ENCODE peak calls at places on chromosomes 12 and 14, in four cellular contexts. I is heart left ventricle; U is CD4-positive, alpha-beta memory T cell; W is neuronal stem cell. B is an unnamed sample.

GRCh38 chr12:97404093-97404492 is 58.5 kb upstream of the RMST start:
- DNase-seq in I (no peak), U (no peak), W (no peak), B (no peak)

GRCh38 chr12:111339306-111339938 is 29.5 kb downstream of the PHETA1 start:
- DNase-seq in I (no peak), W (no peak), U (no peak), B (no peak)

GRCh38 chr14:56787530-56787929 is 22.7 kb downstream of the OTX2 start:
- DNase-seq in U (no peak), I (no peak), W (no peak), B (no peak)

GRCh38 chr14:104268725-104269436 is 130.5 kb downstream of the KIF26A start:
- DNase-seq in U (no peak), W (no peak), I (peak), B (no peak)

GRCh38 chr14:87944987-87945604 is 47.9 kb downstream of the GALC start:
- DNase-seq in U (peak), W (peak), I (no peak), B (peak)

GRCh38 chr14:42214981-42215491 is 608.4 kb downstream of the LRFN5 start:
- DNase-seq in I (no peak), W (peak), U (no peak), B (peak)

GRCh38 chr12:43434614-43435013 is 117.4 kb downstream of the ADAMTS20 start:
- DNase-seq in U (no peak), I (no peak), W (no peak), B (no peak)

GRCh38 chr14:52458721-52459085 is 93.6 kb downstream of the TXNDC16 start:
- DNase-seq in U (no peak), I (no peak), W (no peak), B (no peak)

GRCh38 chr14:69592923-69593677 is 18.3 kb upstream of the SUSD6 start:
- DNase-seq in I (no peak), W (no peak), U (no peak), B (peak)

GRCh38 chr14:22973217-22974032 is 8.9 kb downstream of the AJUBA start:
- DNase-seq in U (peak), I (peak), W (peak), B (peak)

GRCh38 chr12:18522806-18523205 is 215.0 kb downstream of the PLCZ1 start:
- DNase-seq in W (no peak), U (no peak), I (no peak), B (no peak)

GRCh38 chr12:117343296-117343695 is 18.1 kb downstream of the NOS1 start:
- DNase-seq in W (no peak), U (no peak), I (no peak), B (no peak)

GRCh38 chr14:92926180-92926845 is 3.4 kb downstream of the CHGA start:
- DNase-seq in W (no peak), I (no peak), U (no peak), B (peak)

GRCh38 chr12:68855111-68855510 is 47.1 kb downstream of the MDM2 start:
- DNase-seq in I (no peak), W (no peak), U (no peak), B (no peak)

GRCh38 chr14:24678801-24679247 is 44.8 kb upstream of the GZMB start:
- DNase-seq in U (peak), I (peak), W (peak), B (peak)

GRCh38 chr14:105480807-105481801 is 5.6 kb upstream of the CRIP1 start:
- DNase-seq in U (peak), I (peak), W (peak), B (peak)

GRCh38 chr12:120085920-120086319 is 30.6 kb downstream of the RAB35 start:
- DNase-seq in I (no peak), W (no peak), U (no peak), B (no peak)

GRCh38 chr14:55921516-55921915 is 196.7 kb upstream of the PELI2 start:
- DNase-seq in W (no peak), U (no peak), I (no peak), B (no peak)

GRCh38 chr12:7966558-7966957 is 30.6 kb upstream of the SLC2A3 start:
- DNase-seq in I (no peak), U (no peak), W (no peak), B (no peak)

GRCh38 chr12:106030210-106031175 is 108.3 kb downstream of the NUAK1 start:
- DNase-seq in U (no peak), W (no peak), I (no peak), B (peak)

GRCh38 chr12:75568801-75569200 is 57.4 kb upstream of the KRR1 start:
- DNase-seq in U (no peak), W (no peak), I (no peak), B (no peak)

GRCh38 chr12:66129934-66130266 is 650 bp downstream of the LLPH start:
- DNase-seq in W (no peak), I (no peak), U (no peak), B (no peak)

GRCh38 chr12:66688836-66689439 is 10.1 kb upstream of the GRIP1 start:
- DNase-seq in I (peak), U (peak), W (peak), B (peak)

GRCh38 chr12:118625050-118625675 is 248.8 kb downstream of the SUDS3 start:
- DNase-seq in W (no peak), I (peak), U (no peak), B (no peak)

GRCh38 chr14:64762044-64763034 is 58.1 kb downstream of the PLEKHG3 start:
- DNase-seq in I (peak), U (peak), W (no peak), B (peak)

GRCh38 chr12:1773937-1774655 is 46.3 kb upstream of the LRTM2 start:
- DNase-seq in U (no peak), I (no peak), W (no peak), B (no peak)

GRCh38 chr12:1779783-1780182 is 40.6 kb upstream of the LRTM2 start:
- DNase-seq in W (no peak), I (no peak), U (no peak), B (no peak)

GRCh38 chr12:1776139-1776975 is 44.0 kb upstream of the LRTM2 start:
- DNase-seq in W (no peak), U (no peak), I (no peak), B (peak)

GRCh38 chr12:1778911-1779310 is 41.5 kb upstream of the LRTM2 start:
- DNase-seq in I (no peak), U (no peak), W (no peak), B (no peak)

GRCh38 chr12:1777798-1778197 is 42.6 kb upstream of the LRTM2 start:
- DNase-seq in I (no peak), U (no peak), W (no peak), B (peak)
- H3K27ac ChIP-seq in I (no peak), U (no peak), W (no peak), B (no peak)

GRCh38 chr12:122026706-122027328 is 5.1 kb downstream of the BCL7A start:
- DNase-seq in U (no peak), W (no peak), I (no peak), B (no peak)
- H3K27ac ChIP-seq in U (no peak), W (no peak), I (no peak), B (peak)

GRCh38 chr14:100222219-100223093 is 16.5 kb upstream of the YY1 start:
- DNase-seq in I (no peak), W (no peak), U (no peak), B (no peak)

GRCh38 chr14:100221419-100222218 is 17.3 kb upstream of the YY1 start:
- DNase-seq in U (peak), W (peak), I (peak), B (no peak)

GRCh38 chr14:100215330-100215885 is 23.5 kb upstream of the YY1 start:
- DNase-seq in U (no peak), W (no peak), I (no peak), B (no peak)

GRCh38 chr14:100223332-100224171 is 15.4 kb upstream of the YY1 start:
- DNase-seq in W (no peak), U (no peak), I (no peak), B (peak)

DNA sequence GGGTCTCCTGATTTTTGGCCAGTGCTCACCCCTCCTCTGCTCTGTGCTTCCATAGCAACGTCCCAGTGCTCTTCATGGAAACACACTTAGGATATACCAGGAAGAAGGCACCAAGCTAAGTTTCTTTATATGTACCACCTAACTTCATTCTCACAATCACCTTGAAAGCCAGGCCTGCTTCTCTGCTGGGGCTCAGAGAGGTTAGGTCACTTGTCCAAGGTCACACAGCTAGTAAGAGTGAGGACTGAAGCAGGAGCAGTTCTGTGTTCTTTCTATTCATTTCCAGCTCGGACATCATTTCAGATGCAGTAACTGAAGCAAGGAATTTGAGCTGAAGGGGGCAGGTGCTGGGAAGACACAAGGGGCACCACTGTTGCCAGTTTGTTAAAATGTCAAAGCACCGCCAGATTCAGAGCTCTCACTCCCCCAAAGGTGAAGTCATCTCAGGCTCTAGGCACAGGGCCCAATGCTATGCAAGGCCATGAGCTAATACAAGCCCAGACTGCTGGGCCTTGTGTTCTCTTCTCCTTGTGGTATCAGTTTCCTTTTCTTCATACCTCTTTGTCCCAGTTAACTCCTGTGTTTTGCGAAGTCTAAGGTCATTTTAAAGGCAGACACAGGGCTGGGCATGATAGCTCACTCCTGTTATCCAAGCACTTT is 19.7 kb upstream of the YY1 start:
- DNase-seq in I (no peak), W (no peak), U (no peak), B (no peak)
- H3K27ac ChIP-seq in I (no peak), W (no peak), U (no peak), B (no peak)

GRCh38 chr12:115693970-115694369 is 583.5 kb downstream of the MED13L start:
- DNase-seq in I (no peak), U (no peak), W (no peak), B (no peak)

GRCh38 chr12:115698257-115698656 is 579.2 kb downstream of the MED13L start:
- DNase-seq in W (no peak), U (no peak), I (no peak), B (no peak)

GRCh38 chr12:115700896-115701465 is 576.5 kb downstream of the MED13L start:
- DNase-seq in U (no peak), W (no peak), I (no peak), B (no peak)

GRCh38 chr12:115694564-115694963 is 582.9 kb downstream of the MED13L start:
- DNase-seq in U (no peak), I (no peak), W (no peak), B (no peak)

GRCh38 chr12:115697341-115697740 is 580.2 kb downstream of the MED13L start:
- DNase-seq in U (no peak), I (no peak), W (no peak), B (no peak)
- H3K27ac ChIP-seq in U (no peak), I (no peak), W (no peak), B (no peak)

DNA sequence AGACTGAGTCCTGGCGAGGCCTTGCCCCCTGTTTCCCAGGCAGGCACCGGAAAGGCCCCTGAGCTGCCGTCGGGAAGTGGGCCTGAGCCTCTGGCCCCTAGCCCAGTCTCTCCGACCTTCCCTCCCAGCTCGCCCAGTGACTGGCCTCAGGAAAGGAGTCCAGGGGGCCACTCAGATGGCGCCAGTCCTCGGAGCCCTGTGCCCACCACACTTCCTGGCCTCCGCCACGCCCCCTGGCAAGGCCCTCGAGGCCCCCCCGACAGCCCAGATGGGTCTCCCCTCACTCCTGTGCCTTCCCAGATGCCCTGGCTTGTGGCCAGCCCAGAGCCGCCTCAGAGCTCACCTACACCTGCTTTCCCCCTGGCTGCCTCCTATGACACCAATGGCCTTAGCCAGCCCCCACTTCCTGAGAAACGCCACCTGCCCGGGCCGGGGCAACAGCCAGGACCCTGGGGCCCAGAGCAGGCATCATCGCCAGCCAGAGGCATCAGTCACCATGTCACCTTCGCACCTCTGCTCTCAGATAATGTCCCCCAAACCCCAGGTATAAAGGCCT is 10.9 kb downstream of the TNS2 start:
- DNase-seq in W (no peak), U (no peak), I (no peak), B (no peak)
- H3K27ac ChIP-seq in W (no peak), U (no peak), I (peak), B (no peak)

GRCh38 chr14:32104803-32105202 is 27.7 kb downstream of the ARHGAP5 start:
- DNase-seq in W (no peak), I (no peak), U (no peak), B (no peak)
- H3K27ac ChIP-seq in W (no peak), I (no peak), U (no peak), B (no peak)